ENCODE peak calls at places on chromosomes 13 and 19, in four cellular contexts. V, R, U and W are unnamed samples.

GRCh38 chr13:49071341-49071937 is 95.7 kb downstream of the FNDC3A start:
- DNase-seq in R (no peak), U (no peak), V (no peak), W (peak; percentile 74)

GRCh38 chr13:24644051-24644450 is 36.2 kb upstream of the ATP12A start:
- DNase-seq in U (no peak), V (no peak), R (peak; percentile 48), W (peak; percentile 89)

GRCh38 chr19:18128044-18128443 is 24.9 kb upstream of the PIK3R2 start:
- DNase-seq in V (no peak), R (no peak), U (no peak), W (no peak)

GRCh38 chr19:662207-662961 is 630 bp downstream of the RNF126 start:
- DNase-seq in V (no peak), U (peak; percentile 88), R (peak; percentile 19), W (peak; percentile 58)

GRCh38 chr13:108426893-108427292 is 157.4 kb downstream of the TNFSF13B start:
- DNase-seq in R (no peak), U (no peak), V (no peak), W (no peak)

GRCh38 chr13:97397267-97397666 is 36.7 kb upstream of the RAP2A start:
- DNase-seq in R (no peak), U (no peak), V (no peak), W (no peak)

GRCh38 chr13:30510811-30511371 is 45.2 kb upstream of the HMGB1 start:
- DNase-seq in V (no peak), R (peak; percentile 15), U (no peak), W (peak; percentile 8)

GRCh38 chr13:107296804-107297203 is 728.9 kb upstream of the ARGLU1 start:
- DNase-seq in R (peak; percentile 6), U (no peak), V (no peak), W (peak; percentile 20)

GRCh38 chr13:55563267-55563666 is 1577.5 kb upstream of the PRR20A start:
- DNase-seq in U (no peak), V (no peak), R (no peak), W (no peak)

GRCh38 chr13:98482476-98483444 is 94.1 kb downstream of the STK24 start:
- DNase-seq in R (no peak), U (peak; percentile 89), V (no peak), W (peak; percentile 93)

GRCh38 chr19:32165176-32165575 is 180.2 kb upstream of the ZNF507 start:
- DNase-seq in R (no peak), U (no peak), V (no peak), W (no peak)

GRCh38 chr13:22240716-22241115 is 569.8 kb downstream of the FGF9 start:
- DNase-seq in V (no peak), R (no peak), U (no peak), W (no peak)

GRCh38 chr19:19372656-19373416 is 32.6 kb upstream of the GATAD2A start:
- DNase-seq in U (no peak), R (peak; percentile 41), V (peak; percentile 80), W (peak; percentile 58)

GRCh38 chr13:78993792-78994191 is 334.8 kb upstream of the OBI1 start:
- DNase-seq in R (no peak), U (no peak), V (no peak), W (no peak)

GRCh38 chr13:45941261-45941660 is 89.7 kb upstream of the SIAH3 start:
- DNase-seq in U (no peak), V (no peak), R (no peak), W (no peak)

GRCh38 chr13:108963846-108964600 is 334.6 kb downstream of the MYO16 start:
- DNase-seq in U (no peak), V (no peak), R (peak; percentile 59), W (peak; percentile 74)

GRCh38 chr19:35641515-35642151 is at the start of gene ETV2:
- DNase-seq in V (no peak), R (peak; percentile 12), U (no peak), W (peak; percentile 57)

GRCh38 chr13:99345345-99345744 is 38.1 kb upstream of the GPR183 start:
- DNase-seq in U (no peak), R (no peak), V (no peak), W (no peak)

GRCh38 chr13:66009241-66009640 is 1220.9 kb downstream of the PCDH9 start:
- DNase-seq in V (no peak), R (no peak), U (peak; percentile 62), W (no peak)

GRCh38 chr19:13981021-13981420 is 25.1 kb downstream of the RFX1 start:
- DNase-seq in V (no peak), R (no peak), U (no peak), W (no peak)

GRCh38 chr13:36163809-36164308 is 32.7 kb upstream of the DCLK1 start:
- DNase-seq in V (no peak), U (peak; percentile 76), R (peak; percentile 97), W (peak; percentile 55)

GRCh38 chr13:24630851-24631341 is 49.3 kb upstream of the ATP12A start:
- DNase-seq in R (no peak), V (no peak), U (no peak), W (peak; percentile 87)

GRCh38 chr13:73945371-73945770 is 188.8 kb downstream of the KLF12 start:
- DNase-seq in U (no peak), R (peak; percentile 57), V (no peak), W (no peak)

GRCh38 chr19:6556480-6556879 is 25.7 kb downstream of the TNFSF9 start:
- DNase-seq in R (peak; percentile 66), U (no peak), V (no peak), W (no peak)

GRCh38 chr19:1451916-1452801 is 2.2 kb downstream of the APC2 start:
- DNase-seq in U (no peak), R (no peak), V (no peak), W (no peak)

GRCh38 chr13:80717834-80718233 is 376.9 kb upstream of the SPRY2 start:
- DNase-seq in V (no peak), U (no peak), R (no peak), W (no peak)

GRCh38 chr19:28023064-28023463 is 1189.9 kb downstream of the UQCRFS1 start:
- DNase-seq in R (peak; percentile 71), U (no peak), V (no peak), W (no peak)

GRCh38 chr19:38862321-38863059 is 12.7 kb upstream of the HNRNPL start:
- DNase-seq in U (no peak), V (no peak), R (peak; percentile 76), W (peak; percentile 97)

GRCh38 chr19:30174791-30175190 is 197.4 kb upstream of the ZNF536 start:
- DNase-seq in U (no peak), R (no peak), V (no peak), W (no peak)

GRCh38 chr19:3932931-3933810 is at the start of gene NMRK2:
- DNase-seq in R (no peak), V (no peak), U (no peak), W (no peak)

GRCh38 chr19:6610934-6611370 is 20.0 kb upstream of the CD70 start:
- DNase-seq in V (no peak), R (peak; percentile 99), U (no peak), W (peak; percentile 2)

DNA sequence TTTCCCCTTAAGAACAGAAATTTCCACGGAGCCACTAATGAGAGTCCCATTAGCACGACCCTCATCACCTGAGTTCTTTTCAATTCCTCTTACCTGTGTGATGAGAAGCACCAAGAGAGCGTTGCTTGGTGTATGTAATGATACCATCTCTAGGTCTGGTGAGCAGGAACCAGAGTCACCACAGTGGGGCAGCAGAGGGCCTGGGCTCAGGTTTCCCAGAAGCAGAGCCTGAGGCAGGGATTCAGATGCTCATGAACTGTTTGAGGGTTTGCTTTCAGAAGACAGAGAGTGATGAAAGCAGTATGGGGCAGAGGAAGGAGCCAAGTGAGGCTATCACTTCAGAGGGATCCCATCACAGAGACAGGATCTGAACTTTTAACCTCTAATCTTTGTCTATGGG is 3.1 kb upstream of the PTPRH start:
- DNase-seq in U (no peak), R (no peak), V (no peak), W (no peak)
- TF ChIP-seq CTCF in U (no peak), R (no peak), V (peak; percentile 50), W (peak; percentile 19)

GRCh38 chr19:8146877-8147575 is 2.4 kb downstream of the FBN3 start:
- DNase-seq in V (no peak), U (no peak), R (no peak), W (no peak)

GRCh38 chr19:8147579-8147978 is 1.8 kb downstream of the FBN3 start:
- DNase-seq in U (no peak), R (no peak), V (no peak), W (no peak)

GRCh38 chr19:8148088-8148409 is 1.3 kb downstream of the FBN3 start:
- DNase-seq in V (no peak), R (no peak), U (no peak), W (no peak)

GRCh38 chr19:8149261-8150094 is at the start of gene FBN3:
- DNase-seq in V (no peak), U (peak; percentile 62), R (no peak), W (no peak)

GRCh38 chr19:8148410-8149231 is 771 bp downstream of the FBN3 start:
- DNase-seq in U (peak; percentile 73), V (no peak), R (no peak), W (no peak)
- H3K4me3 ChIP-seq in U (peak overlapping the region; percentile 50), V (no peak overlapping the region), R (no peak overlapping the region), W (no peak overlapping the region)

GRCh38 chr13:100541882-100542545 is 46.6 kb downstream of the GGACT start:
- DNase-seq in U (no peak), V (no peak), R (no peak), W (no peak)

GRCh38 chr13:100543872-100544602 is 44.6 kb downstream of the GGACT start:
- DNase-seq in V (no peak), R (no peak), U (no peak), W (no peak)

GRCh38 chr13:100540621-100541020 is 48.0 kb downstream of the GGACT start:
- DNase-seq in R (peak; percentile 10), V (no peak), U (no peak), W (peak; percentile 83)

GRCh38 chr13:100544866-100545683 is 43.5 kb downstream of the GGACT start:
- DNase-seq in U (peak; percentile 96), R (no peak), V (no peak), W (no peak)

DNA sequence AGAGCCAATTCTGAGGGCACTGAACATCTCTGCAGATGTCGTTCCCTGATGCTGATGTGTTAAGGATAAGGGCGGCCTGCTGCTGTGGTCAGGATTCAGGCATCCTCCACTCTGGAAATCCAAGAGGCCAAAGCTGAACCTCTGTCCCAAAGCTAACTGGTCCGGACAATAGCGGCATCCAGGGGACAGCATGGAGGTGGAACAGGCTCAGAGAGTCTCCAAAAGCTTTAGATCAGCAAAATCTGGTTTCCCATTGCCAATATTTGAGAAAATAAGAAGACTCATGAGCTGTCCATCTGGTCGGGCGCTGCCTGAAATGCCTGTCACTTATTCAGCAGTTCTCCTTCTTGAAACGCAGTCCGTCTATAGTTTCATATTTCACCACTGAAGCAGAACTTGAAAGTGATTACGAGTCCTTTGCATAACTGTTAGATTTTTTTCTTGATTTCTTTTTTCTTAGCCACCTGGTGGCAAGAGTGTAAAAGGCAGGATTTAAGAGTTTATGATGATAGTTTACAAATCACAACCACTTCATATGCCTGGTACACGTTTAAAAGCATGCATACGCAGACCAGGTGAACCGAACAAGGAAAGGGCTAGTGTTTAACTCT is 45.9 kb downstream of the GGACT start:
- DNase-seq in V (peak; percentile 35), R (peak; percentile 62), U (no peak), W (peak; percentile 60)
- TF ChIP-seq CTCF in V (peak; percentile 47), R (peak; percentile 64), U (no peak), W (peak; percentile 63)

GRCh38 chr13:111202745-111203144 is 87.6 kb downstream of the ARHGEF7 start:
- DNase-seq in R (peak; percentile 97), U (no peak), V (no peak), W (peak; percentile 82)

GRCh38 chr13:111203742-111204386 is 88.8 kb downstream of the ARHGEF7 start:
- DNase-seq in U (no peak), R (no peak), V (no peak), W (no peak)

GRCh38 chr13:111206148-111206547 is 91.0 kb downstream of the ARHGEF7 start:
- DNase-seq in U (no peak), R (no peak), V (no peak), W (no peak)

GRCh38 chr13:111202149-111202548 is 87.0 kb downstream of the ARHGEF7 start:
- DNase-seq in V (no peak), R (no peak), U (no peak), W (no peak)

GRCh38 chr13:111204438-111205177 is 89.5 kb downstream of the ARHGEF7 start:
- DNase-seq in U (no peak), V (no peak), R (peak; percentile 81), W (peak; percentile 89)
- H3K4me3 ChIP-seq in U (no peak overlapping the region), V (no peak overlapping the region), R (peak overlapping the region; percentile 54), W (peak overlapping the region; percentile 46)